ENCODE peak calls at places on chromosomes 5 and 9, in five cellular contexts. One of them, this sample, is unnamed.
A peak's percentile ranks its signal among the peaks of the same experiment; 100 is the strongest.

GRCh38 chr9:97695390-97695789 is 1.8 kb downstream of the XPA start:
- DNase-seq in mammary epithelial cell: no peak
- DNase-seq in hepatocyte: no peak
- DNase-seq in GM23338: no peak
- DNase-seq in IMR-90: no peak
- DNase-seq in this sample: no peak

GRCh38 chr9:5518937-5519319 is 8.6 kb downstream of the PDCD1LG2 start:
- DNase-seq in mammary epithelial cell: no peak
- DNase-seq in hepatocyte: no peak
- DNase-seq in IMR-90: no peak
- DNase-seq in GM23338: no peak
- DNase-seq in this sample: no peak

GRCh38 chr9:112029921-112030444 is 133.4 kb downstream of the UGCG start:
- DNase-seq in mammary epithelial cell: peak; percentile 98
- DNase-seq in hepatocyte: peak; percentile 67
- DNase-seq in GM23338: peak; percentile 60
- DNase-seq in IMR-90: peak; percentile 84
- DNase-seq in this sample: no peak

GRCh38 chr5:170266570-170267379 is 30.8 kb downstream of the LCP2 start:
- DNase-seq in IMR-90: no peak
- DNase-seq in mammary epithelial cell: no peak
- DNase-seq in hepatocyte: no peak
- DNase-seq in GM23338: no peak
- DNase-seq in this sample: no peak

GRCh38 chr5:125295405-125295872 is 549.0 kb upstream of the ZNF608 start:
- DNase-seq in GM23338: no peak
- DNase-seq in IMR-90: peak; percentile 52
- DNase-seq in mammary epithelial cell: peak; percentile 44
- DNase-seq in hepatocyte: no peak
- DNase-seq in this sample: peak; percentile 15

GRCh38 chr9:36142510-36143161 is 6.1 kb downstream of the GLIPR2 start:
- DNase-seq in mammary epithelial cell: no peak
- DNase-seq in GM23338: no peak
- DNase-seq in IMR-90: no peak
- DNase-seq in hepatocyte: no peak
- DNase-seq in this sample: no peak

GRCh38 chr5:64165500-64166200 is at the start of gene RNF180:
- DNase-seq in GM23338: peak; percentile 87
- DNase-seq in IMR-90: no peak
- DNase-seq in hepatocyte: peak; percentile 73
- DNase-seq in mammary epithelial cell: peak; percentile 42
- DNase-seq in this sample: peak; percentile 58

GRCh38 chr9:129557192-129558036 is 63.5 kb downstream of the C9orf50 start:
- DNase-seq in hepatocyte: peak; percentile 76
- DNase-seq in mammary epithelial cell: no peak
- DNase-seq in IMR-90: peak; percentile 74
- DNase-seq in GM23338: peak; percentile 99
- DNase-seq in this sample: no peak

GRCh38 chr5:180116077-180116375 is 44.5 kb upstream of the RNF130 start:
- DNase-seq in mammary epithelial cell: no peak
- DNase-seq in hepatocyte: no peak
- DNase-seq in GM23338: no peak
- DNase-seq in IMR-90: no peak
- DNase-seq in this sample: no peak

GRCh38 chr5:100902406-100903035 is 561 bp downstream of the ST8SIA4 start:
- DNase-seq in hepatocyte: peak; percentile 3
- DNase-seq in mammary epithelial cell: no peak
- DNase-seq in IMR-90: no peak
- DNase-seq in GM23338: peak; percentile 61
- DNase-seq in this sample: peak; percentile 45

GRCh38 chr5:136228358-136228757 is 35.4 kb upstream of the SMIM32 start:
- DNase-seq in GM23338: no peak
- DNase-seq in IMR-90: no peak
- DNase-seq in mammary epithelial cell: no peak
- DNase-seq in hepatocyte: no peak
- DNase-seq in this sample: no peak

GRCh38 chr9:24242599-24242998 is 303.1 kb downstream of the IZUMO3 start:
- DNase-seq in IMR-90: no peak
- DNase-seq in hepatocyte: no peak
- DNase-seq in mammary epithelial cell: no peak
- DNase-seq in GM23338: no peak
- DNase-seq in this sample: peak; percentile 64

GRCh38 chr9:95764490-95764889 is 111.0 kb upstream of the ERCC6L2 start:
- DNase-seq in IMR-90: peak; percentile 15
- DNase-seq in mammary epithelial cell: no peak
- DNase-seq in hepatocyte: peak; percentile 57
- DNase-seq in GM23338: peak; percentile 39
- DNase-seq in this sample: no peak

GRCh38 chr9:124389146-124389939 is 25.9 kb downstream of the PSMB7 start:
- DNase-seq in mammary epithelial cell: no peak
- DNase-seq in GM23338: no peak
- DNase-seq in hepatocyte: no peak
- DNase-seq in IMR-90: no peak
- DNase-seq in this sample: no peak
- H4K20me1 ChIP-seq in mammary epithelial cell: peaks cover 6% of the 10 kb centered on the region
- H4K20me1 ChIP-seq in GM23338: peaks cover 24% of the 10 kb centered on the region
- H4K20me1 ChIP-seq in hepatocyte: peaks cover 83% of the 10 kb centered on the region
- H4K20me1 ChIP-seq in IMR-90: peaks cover 76% of the 10 kb centered on the region
- H4K20me1 ChIP-seq in this sample: peaks cover 56% of the 10 kb centered on the region

GRCh38 chr9:28696960-28697359 is 1123.7 kb upstream of the C9orf72 start:
- DNase-seq in GM23338: no peak
- DNase-seq in hepatocyte: no peak
- DNase-seq in IMR-90: no peak
- DNase-seq in mammary epithelial cell: no peak
- DNase-seq in this sample: no peak

GRCh38 chr9:28699632-28700031 is 1126.4 kb upstream of the C9orf72 start:
- DNase-seq in GM23338: no peak
- DNase-seq in IMR-90: no peak
- DNase-seq in mammary epithelial cell: no peak
- DNase-seq in hepatocyte: no peak
- DNase-seq in this sample: no peak
- H4K20me1 ChIP-seq in GM23338: no peaks in the 10 kb centered on the region
- H4K20me1 ChIP-seq in IMR-90: no peaks in the 10 kb centered on the region
- H4K20me1 ChIP-seq in mammary epithelial cell: no peaks in the 10 kb centered on the region
- H4K20me1 ChIP-seq in hepatocyte: no peaks in the 10 kb centered on the region
- H4K20me1 ChIP-seq in this sample: no peaks in the 10 kb centered on the region

DNA sequence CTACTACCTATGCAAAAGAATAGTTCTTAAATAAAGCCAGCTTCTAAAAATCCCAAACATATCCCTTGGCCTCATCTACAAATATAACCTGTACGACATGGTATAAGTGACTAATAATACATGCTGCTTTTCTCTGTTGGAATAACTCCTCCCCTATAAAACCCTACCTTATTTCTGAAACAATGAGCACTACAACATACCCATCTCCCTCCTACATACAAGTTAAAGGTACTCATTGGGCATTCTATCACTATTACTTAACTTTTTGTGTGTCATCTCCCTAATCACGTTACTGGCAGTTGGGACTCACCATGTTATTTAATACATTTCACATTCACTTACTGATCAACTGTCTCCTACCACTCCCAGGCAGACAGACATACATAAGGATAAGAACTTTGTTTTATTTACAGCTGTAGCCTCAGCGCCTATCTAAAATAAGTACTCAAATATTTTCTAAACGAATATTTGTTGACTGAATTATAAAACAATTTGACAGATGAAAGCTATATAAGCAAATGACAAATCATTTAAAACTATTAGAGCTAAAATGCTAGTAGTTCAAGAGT is 4.1 kb downstream of the CLK4 start:
- DNase-seq in hepatocyte: no peak
- DNase-seq in mammary epithelial cell: peak; percentile 30
- DNase-seq in GM23338: no peak
- DNase-seq in IMR-90: no peak
- DNase-seq in this sample: no peak
- H4K20me1 ChIP-seq in hepatocyte: peaks cover 46% of the 10 kb centered on the region
- H4K20me1 ChIP-seq in mammary epithelial cell: no peaks in the 10 kb centered on the region
- H4K20me1 ChIP-seq in GM23338: peaks cover 5% of the 10 kb centered on the region
- H4K20me1 ChIP-seq in IMR-90: peaks cover 25% of the 10 kb centered on the region
- H4K20me1 ChIP-seq in this sample: peaks cover 14% of the 10 kb centered on the region

GRCh38 chr9:98740226-98740881 is 31.6 kb upstream of the GABBR2 start:
- DNase-seq in mammary epithelial cell: no peak
- DNase-seq in hepatocyte: no peak
- DNase-seq in IMR-90: no peak
- DNase-seq in GM23338: no peak
- DNase-seq in this sample: no peak
- H4K20me1 ChIP-seq in mammary epithelial cell: no peaks in the 10 kb centered on the region
- H4K20me1 ChIP-seq in hepatocyte: no peaks in the 10 kb centered on the region
- H4K20me1 ChIP-seq in IMR-90: no peaks in the 10 kb centered on the region
- H4K20me1 ChIP-seq in GM23338: no peaks in the 10 kb centered on the region
- H4K20me1 ChIP-seq in this sample: no peaks in the 10 kb centered on the region

DNA sequence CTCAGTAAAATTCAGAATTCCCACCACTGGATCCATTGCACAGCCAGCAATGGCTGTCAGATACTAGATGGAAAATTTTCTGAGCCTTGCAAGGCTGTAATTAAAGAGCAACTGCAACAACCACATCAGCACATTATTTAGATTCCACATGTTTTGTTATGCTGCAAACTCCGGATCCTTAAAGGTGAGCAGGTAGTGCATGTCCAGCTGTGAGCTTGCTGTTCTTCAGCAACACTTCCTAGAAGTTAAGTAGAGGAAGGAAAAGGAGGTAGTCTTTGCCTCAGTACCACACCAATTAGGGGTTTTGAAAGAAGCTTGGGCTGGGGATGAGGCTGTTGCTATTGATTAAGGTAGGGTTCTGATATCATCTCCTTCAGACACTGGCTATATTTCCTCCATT is 144.3 kb downstream of the AUH start:
- DNase-seq in hepatocyte: no peak
- DNase-seq in GM23338: peak; percentile 63
- DNase-seq in IMR-90: no peak
- DNase-seq in mammary epithelial cell: no peak
- DNase-seq in this sample: no peak
- H4K20me1 ChIP-seq in hepatocyte: no peaks in the 10 kb centered on the region
- H4K20me1 ChIP-seq in GM23338: no peaks in the 10 kb centered on the region
- H4K20me1 ChIP-seq in IMR-90: no peaks in the 10 kb centered on the region
- H4K20me1 ChIP-seq in mammary epithelial cell: no peaks in the 10 kb centered on the region
- H4K20me1 ChIP-seq in this sample: no peaks in the 10 kb centered on the region

GRCh38 chr5:32143991-32144636 is 30.0 kb downstream of the GOLPH3 start:
- DNase-seq in IMR-90: peak; percentile 5
- DNase-seq in mammary epithelial cell: no peak
- DNase-seq in GM23338: no peak
- DNase-seq in hepatocyte: no peak
- DNase-seq in this sample: no peak

GRCh38 chr5:32147236-32147635 is 26.9 kb downstream of the GOLPH3 start:
- DNase-seq in GM23338: no peak
- DNase-seq in hepatocyte: no peak
- DNase-seq in mammary epithelial cell: no peak
- DNase-seq in IMR-90: no peak
- DNase-seq in this sample: no peak

GRCh38 chr5:32147959-32148358 is 26.2 kb downstream of the GOLPH3 start:
- DNase-seq in mammary epithelial cell: no peak
- DNase-seq in IMR-90: no peak
- DNase-seq in GM23338: no peak
- DNase-seq in hepatocyte: no peak
- DNase-seq in this sample: no peak

GRCh38 chr5:32145378-32145777 is 28.7 kb downstream of the GOLPH3 start:
- DNase-seq in IMR-90: no peak
- DNase-seq in GM23338: no peak
- DNase-seq in hepatocyte: no peak
- DNase-seq in mammary epithelial cell: no peak
- DNase-seq in this sample: no peak

DNA sequence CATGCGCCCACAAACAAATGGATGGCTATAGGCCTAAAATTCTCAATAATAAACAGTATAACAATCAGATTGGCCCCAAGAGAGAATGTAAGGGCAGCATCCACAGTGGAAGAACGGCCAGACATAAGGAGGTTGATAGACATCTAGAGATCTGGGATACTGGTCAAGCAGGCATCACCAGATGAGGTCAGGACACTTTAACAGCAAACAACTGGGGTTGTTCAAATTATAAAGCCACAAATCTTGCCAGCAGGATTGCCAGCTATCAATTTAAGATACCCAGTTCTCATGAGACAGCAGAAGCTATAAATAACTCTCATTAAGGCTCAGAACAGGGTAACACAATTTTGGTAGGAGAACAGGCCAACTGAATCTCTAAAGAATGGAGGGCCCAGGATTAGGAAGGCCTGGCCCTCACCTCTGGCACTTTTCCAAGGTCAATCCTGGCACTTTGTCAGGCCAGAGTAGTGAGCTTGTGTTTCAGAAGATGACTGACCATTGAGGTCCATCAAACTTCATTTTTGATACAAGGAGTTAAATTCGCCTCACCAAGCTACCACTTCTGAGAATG is 29.4 kb downstream of the GOLPH3 start:
- DNase-seq in hepatocyte: no peak
- DNase-seq in GM23338: no peak
- DNase-seq in mammary epithelial cell: no peak
- DNase-seq in IMR-90: no peak
- DNase-seq in this sample: no peak
- H4K20me1 ChIP-seq in hepatocyte: peaks cover 76% of the 10 kb centered on the region
- H4K20me1 ChIP-seq in GM23338: peaks cover 45% of the 10 kb centered on the region
- H4K20me1 ChIP-seq in mammary epithelial cell: no peaks in the 10 kb centered on the region
- H4K20me1 ChIP-seq in IMR-90: peaks cover 72% of the 10 kb centered on the region
- H4K20me1 ChIP-seq in this sample: peaks cover 56% of the 10 kb centered on the region

GRCh38 chr5:62421414-62421813 is 8.9 kb downstream of the IPO11 start:
- DNase-seq in GM23338: no peak
- DNase-seq in hepatocyte: no peak
- DNase-seq in mammary epithelial cell: no peak
- DNase-seq in IMR-90: no peak
- DNase-seq in this sample: no peak
- H4K20me1 ChIP-seq in GM23338: peaks cover 35% of the 10 kb centered on the region
- H4K20me1 ChIP-seq in hepatocyte: no peaks in the 10 kb centered on the region
- H4K20me1 ChIP-seq in mammary epithelial cell: no peaks in the 10 kb centered on the region
- H4K20me1 ChIP-seq in IMR-90: no peaks in the 10 kb centered on the region
- H4K20me1 ChIP-seq in this sample: no peaks in the 10 kb centered on the region

This sample was measured in MM.1S.